ENCODE peak calls at places on chromosomes 4 and X, in nine cellular contexts. Q, H, U, I, O, A, C, N and G are unnamed samples.

GRCh38 chrX:20333672-20334071 is 67.0 kb upstream of the RPS6KA3 start:
- DNase-seq in Q (no peak), H (no peak), U (no peak), I (no peak), O (no peak), A (no peak), C (no peak), N (no peak), G (no peak)

GRCh38 chr4:165512464-165512863 is 133.7 kb downstream of the CPE start:
- DNase-seq in Q (no peak), H (no peak), U (no peak), I (no peak), O (no peak), A (no peak), C (no peak), N (no peak), G (no peak)

GRCh38 chrX:145826466-145826865 is 8.8 kb downstream of the SLITRK2 start:
- DNase-seq in Q (no peak), H (no peak), U (no peak), I (no peak), O (no peak), A (no peak), C (no peak), N (no peak), G (no peak)

GRCh38 chr4:113236916-113237315 is 187.5 kb downstream of the ANK2 start:
- DNase-seq in Q (no peak), H (no peak), U (no peak), I (no peak), O (no peak), A (no peak), C (no peak), N (no peak), G (no peak)

GRCh38 chrX:136674270-136674986 is 26.5 kb downstream of the CD40LG start:
- DNase-seq in Q (no peak), H (no peak), U (no peak), I (no peak), O (no peak), A (no peak), C (no peak), N (no peak), G (no peak)

GRCh38 chr4:7275067-7275466 is 82.7 kb downstream of the SORCS2 start:
- DNase-seq in Q (no peak), H (no peak), U (no peak), I (no peak), O (no peak), A (no peak), C (no peak), N (no peak), G (no peak)

GRCh38 chr4:144480068-144480467 is 165.9 kb upstream of the HHIP start:
- DNase-seq in Q (no peak), H (no peak), U (no peak), I (no peak), O (no peak), A (no peak), C (no peak), N (no peak), G (no peak)

GRCh38 chrX:149871940-149872339 is 9.0 kb upstream of the MAGEA8 start:
- DNase-seq in Q (peak; percentile 51), H (peak; percentile 42), U (peak; percentile 0), I (no peak), O (no peak), A (no peak), C (peak; percentile 46), N (no peak), G (peak; percentile 56)

GRCh38 chr4:144701683-144702233 is 55.8 kb downstream of the HHIP start:
- DNase-seq in Q (no peak), H (no peak), U (no peak), I (peak; percentile 37), O (no peak), A (peak; percentile 12), C (no peak), N (no peak), G (no peak)

GRCh38 chr4:6278801-6279197 is 9.1 kb downstream of the WFS1 start:
- DNase-seq in Q (peak; percentile 72), H (no peak), U (peak; percentile 8), I (no peak), O (peak; percentile 46), A (peak; percentile 74), C (no peak), N (no peak), G (peak; percentile 74)

GRCh38 chrX:110871839-110872238 is 76.2 kb upstream of the CHRDL1 start:
- DNase-seq in Q (no peak), H (no peak), U (no peak), I (no peak), O (no peak), A (no peak), C (no peak), N (no peak), G (no peak)

GRCh38 chr4:39022241-39022640 is 10.0 kb downstream of the TMEM156 start:
- DNase-seq in Q (no peak), H (no peak), U (no peak), I (no peak), O (no peak), A (no peak), C (no peak), N (no peak), G (no peak)

GRCh38 chr4:140743194-140743931 is 12.8 kb downstream of the TBC1D9 start:
- DNase-seq in Q (peak; percentile 41), H (no peak), U (peak; percentile 55), I (peak; percentile 35), O (no peak), A (no peak), C (no peak), N (no peak), G (peak; percentile 39)

GRCh38 chrX:24117288-24117687 is 32.2 kb upstream of the ZFX start:
- DNase-seq in Q (peak; percentile 43), H (no peak), U (peak; percentile 84), I (peak; percentile 60), O (no peak), A (peak; percentile 88), C (no peak), N (no peak), G (no peak)

GRCh38 chr4:26787461-26788340 is 72.9 kb upstream of the STIM2 start:
- DNase-seq in Q (peak; percentile 64), H (no peak), U (peak; percentile 84), I (peak; percentile 42), O (no peak), A (peak; percentile 80), C (no peak), N (peak; percentile 55), G (no peak)
- TF ChIP-seq CTCF in Q (peak; percentile 18), H (no peak), U (peak; percentile 46), I (peak; percentile 19), O (no peak), A (peak; percentile 66), C (no peak), N (peak; percentile 28), G (peak; percentile 12)

DNA sequence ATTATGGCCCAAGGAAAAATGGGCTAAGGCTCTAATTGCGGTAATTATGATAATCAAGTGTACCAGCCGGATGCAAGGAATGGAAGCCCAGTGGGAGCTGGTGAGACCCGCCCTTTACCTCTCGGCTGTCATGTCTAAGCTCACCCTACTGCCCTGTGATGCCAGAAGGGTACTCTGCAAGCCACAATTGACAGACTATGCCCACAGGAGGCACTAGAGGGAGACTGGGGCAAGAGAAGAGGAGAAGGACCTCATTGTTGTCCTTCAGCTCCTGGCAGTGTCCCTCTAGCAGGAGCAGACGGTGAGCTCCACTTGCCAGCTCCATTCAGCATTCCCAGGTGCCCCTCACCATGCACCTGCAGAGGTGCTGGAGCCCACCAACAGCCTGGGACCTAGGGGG is 141.8 kb downstream of the SMIM20 start:
- DNase-seq in Q (no peak), H (no peak), U (no peak), I (no peak), O (no peak), A (no peak), C (no peak), N (no peak), G (no peak)
- TF ChIP-seq CTCF in Q (no peak), H (no peak), U (peak; percentile 4), I (peak; percentile 22), O (no peak), A (no peak), C (no peak), N (no peak), G (no peak)

GRCh38 chr4:41061482-41062185 is 152.7 kb downstream of the APBB2 start:
- DNase-seq in Q (no peak), H (no peak), U (peak; percentile 35), I (peak; percentile 40), O (no peak), A (peak; percentile 60), C (no peak), N (no peak), G (no peak)

GRCh38 chr4:41058426-41058825 is 155.9 kb downstream of the APBB2 start:
- DNase-seq in Q (no peak), H (no peak), U (no peak), I (peak; percentile 57), O (no peak), A (no peak), C (no peak), N (no peak), G (no peak)

GRCh38 chr4:41064953-41065352 is 149.4 kb downstream of the APBB2 start:
- DNase-seq in Q (no peak), H (no peak), U (no peak), I (no peak), O (no peak), A (no peak), C (no peak), N (no peak), G (no peak)

GRCh38 chr4:41057456-41057855 is 156.9 kb downstream of the APBB2 start:
- DNase-seq in Q (no peak), H (no peak), U (peak; percentile 83), I (peak; percentile 60), O (no peak), A (no peak), C (no peak), N (no peak), G (no peak)

DNA sequence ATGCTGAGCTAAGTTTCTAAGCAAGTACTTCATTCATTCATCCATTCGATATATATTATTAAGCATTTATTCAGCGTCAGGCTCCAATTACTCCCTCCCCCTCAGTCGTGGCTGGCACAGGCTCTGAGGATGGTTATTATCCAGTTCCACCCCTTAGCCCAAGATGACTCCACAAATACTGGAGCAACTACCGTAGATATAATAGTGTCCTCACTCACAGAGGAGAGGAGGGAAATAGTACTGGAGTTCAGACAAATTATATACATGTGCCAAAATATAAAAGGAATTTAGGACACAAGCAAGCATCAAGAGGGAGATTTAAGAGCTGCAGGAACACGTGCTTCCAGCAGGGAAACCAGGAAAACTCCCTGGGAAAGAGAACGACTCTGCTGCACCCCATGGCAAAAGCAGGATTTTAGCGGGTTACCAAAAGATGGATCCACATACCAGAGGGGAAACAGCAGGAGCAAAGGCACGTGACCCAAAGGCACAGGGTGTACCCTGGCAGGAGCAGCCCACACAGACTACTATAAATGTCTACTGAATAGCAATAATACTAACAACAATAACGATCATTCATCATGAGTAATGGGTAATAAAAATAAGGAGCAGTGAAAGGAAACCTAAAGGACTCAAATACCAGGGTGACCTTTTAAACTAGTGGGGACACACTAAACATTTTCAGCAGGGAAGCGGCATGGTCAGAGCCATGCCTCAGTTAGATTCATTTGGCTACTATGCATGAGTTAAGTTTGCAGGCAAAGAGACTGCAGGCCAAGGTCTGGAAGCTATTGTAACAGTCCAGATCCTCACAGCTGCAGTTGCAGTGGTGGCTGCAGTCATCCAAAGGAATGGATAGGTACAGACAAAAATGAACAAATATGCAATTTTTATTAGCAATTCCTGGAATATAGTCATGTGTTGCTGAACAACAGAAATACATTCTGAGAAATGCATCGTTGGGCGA is 153.7 kb downstream of the APBB2 start:
- DNase-seq in Q (no peak), H (no peak), U (peak; percentile 69), I (peak; percentile 17), O (no peak), A (peak; percentile 44), C (no peak), N (no peak), G (no peak)
- TF ChIP-seq CTCF in Q (no peak), H (no peak), U (peak; percentile 2), I (peak; percentile 38), O (no peak), A (peak; percentile 21), C (no peak), N (no peak), G (no peak)

GRCh38 chr4:16278178-16278577 is 51.9 kb upstream of the TAPT1 start:
- DNase-seq in Q (no peak), H (no peak), U (no peak), I (no peak), O (no peak), A (no peak), C (no peak), N (no peak), G (no peak)
- TF ChIP-seq CTCF in Q (no peak), H (no peak), U (peak; percentile 30), I (peak; percentile 79), O (no peak), A (peak; percentile 10), C (no peak), N (no peak), G (no peak)